ENCODE peak calls at places on chromosomes 13 and 19, in five cellular contexts. F is astrocyte of the spinal cord, V is MM.1S, R is HFF-Myc, C is PC-3. K is an unnamed sample.

GRCh38 chr19:52307275-52307674 is 10.3 kb downstream of the ZNF480 start:
- DNase-seq in F (peak; percentile 43), V (no peak), R (no peak), C (no peak), K (peak; percentile 28)

GRCh38 chr19:40598121-40598917 is 2.9 kb upstream of the LTBP4 start:
- DNase-seq in F (peak; percentile 90), V (peak; percentile 72), R (peak; percentile 73), C (peak; percentile 89), K (peak; percentile 87)

GRCh38 chr13:23928985-23929384 is 31.7 kb upstream of the C1QTNF9B start:
- DNase-seq in F (peak; percentile 79), V (no peak), R (peak; percentile 49), C (peak; percentile 80), K (peak; percentile 88)

GRCh38 chr13:109362606-109363005 is 423.8 kb downstream of the IRS2 start:
- DNase-seq in F (no peak), V (no peak), R (no peak), C (no peak), K (no peak)

GRCh38 chr13:42401376-42401775 is 129.4 kb downstream of the AKAP11 start:
- DNase-seq in F (no peak), V (no peak), R (no peak), C (no peak), K (no peak)

GRCh38 chr19:20103091-20103501 is 25.3 kb downstream of the ZNF90 start:
- DNase-seq in F (no peak), V (no peak), R (no peak), C (no peak), K (no peak)

GRCh38 chr13:99386911-99387788 is 80.0 kb upstream of the GPR183 start:
- DNase-seq in F (no peak), V (peak; percentile 57), R (no peak), C (peak; percentile 55), K (peak; percentile 46)

GRCh38 chr13:110125157-110125556 is 181.8 kb downstream of the COL4A1 start:
- DNase-seq in F (peak; percentile 66), V (no peak), R (no peak), C (no peak), K (no peak)

GRCh38 chr19:15404097-15404779 is 14.6 kb downstream of the AKAP8L start:
- DNase-seq in F (no peak), V (no peak), R (no peak), C (no peak), K (no peak)

GRCh38 chr19:44571830-44572661 is 41.3 kb upstream of the IGSF23 start:
- DNase-seq in F (no peak), V (no peak), R (no peak), C (no peak), K (no peak)

GRCh38 chr13:24605923-24606372 is 74.3 kb upstream of the ATP12A start:
- DNase-seq in F (no peak), V (peak; percentile 45), R (no peak), C (peak; percentile 64), K (peak; percentile 58)

GRCh38 chr13:42075517-42075916 is 27.1 kb downstream of the DGKH start:
- DNase-seq in F (no peak), V (peak; percentile 28), R (no peak), C (no peak), K (no peak)

GRCh38 chr13:91078093-91078679 is 269.3 kb upstream of the MIR17HG start:
- DNase-seq in F (peak; percentile 22), V (peak; percentile 25), R (no peak), C (peak; percentile 21), K (peak; percentile 3)

GRCh38 chr19:12163841-12164240 is 945 bp downstream of the ZNF136 start:
- DNase-seq in F (peak; percentile 22), V (no peak), R (no peak), C (peak; percentile 6), K (peak; percentile 56)

GRCh38 chr19:3034194-3034844 is 5.2 kb upstream of the TLE2 start:
- DNase-seq in F (peak; percentile 23), V (no peak), R (no peak), C (no peak), K (peak; percentile 14)

GRCh38 chr13:20714563-20715339 is 11.3 kb downstream of the IL17D start:
- DNase-seq in F (peak; percentile 95), V (no peak), R (no peak), C (no peak), K (peak; percentile 96)

GRCh38 chr19:30288957-30289735 is 83.0 kb upstream of the ZNF536 start:
- DNase-seq in F (no peak), V (no peak), R (no peak), C (no peak), K (no peak)

GRCh38 chr13:32035701-32036100 is 4.1 kb downstream of the FRY start:
- DNase-seq in F (no peak), V (no peak), R (no peak), C (no peak), K (no peak)

GRCh38 chr19:40612831-40613668 is 11.9 kb downstream of the LTBP4 start:
- DNase-seq in F (peak; percentile 53), V (peak; percentile 64), R (no peak), C (no peak), K (no peak)

GRCh38 chr13:80157261-80157942 is 183.5 kb downstream of the SPRY2 start:
- DNase-seq in F (no peak), V (no peak), R (no peak), C (no peak), K (peak; percentile 69)

GRCh38 chr13:31749929-31750328 is 10.6 kb downstream of the RXFP2 start:
- DNase-seq in F (peak; percentile 90), V (no peak), R (peak; percentile 67), C (peak; percentile 42), K (peak; percentile 98)

GRCh38 chr13:53683146-53683545 is 654.5 kb downstream of the OLFM4 start:
- DNase-seq in F (no peak), V (no peak), R (no peak), C (no peak), K (no peak)

GRCh38 chr13:98482476-98483444 is 94.1 kb downstream of the STK24 start:
- DNase-seq in F (peak; percentile 77), V (no peak), R (no peak), C (no peak), K (peak; percentile 76)

GRCh38 chr13:107866007-107866665 is 349.2 kb downstream of the LIG4 start:
- DNase-seq in F (peak; percentile 52), V (no peak), R (no peak), C (peak; percentile 43), K (peak; percentile 29)

GRCh38 chr13:35210234-35210633 is 266.3 kb downstream of the MAB21L1 start:
- DNase-seq in F (peak; percentile 10), V (no peak), R (no peak), C (peak; percentile 11), K (peak; percentile 35)

GRCh38 chr13:38674208-38674607 is 12.7 kb upstream of the FREM2 start:
- DNase-seq in F (no peak), V (no peak), R (no peak), C (no peak), K (no peak)

GRCh38 chr13:97359181-97360057 is 74.5 kb upstream of the RAP2A start:
- DNase-seq in F (peak; percentile 76), V (peak; percentile 47), R (peak; percentile 50), C (peak; percentile 68), K (peak; percentile 90)

GRCh38 chr13:35349673-35350278 is 126.7 kb downstream of the MAB21L1 start:
- DNase-seq in F (peak; percentile 2), V (no peak), R (no peak), C (peak; percentile 50), K (no peak)

GRCh38 chr13:90623318-90624011 is 724.0 kb upstream of the MIR17HG start:
- DNase-seq in F (no peak), V (peak; percentile 67), R (no peak), C (peak; percentile 53), K (peak; percentile 6)

GRCh38 chr13:76886292-76887061 is at the start of gene KCTD12:
- DNase-seq in F (peak; percentile 86), V (peak; percentile 88), R (peak; percentile 35), C (peak; percentile 67), K (peak; percentile 94)

GRCh38 chr19:46508206-46508605 is 12.5 kb upstream of the PNMA8B start:
- DNase-seq in F (no peak), V (no peak), R (no peak), C (no peak), K (no peak)

GRCh38 chr19:46502891-46503290 is 7.2 kb upstream of the PNMA8B start:
- DNase-seq in F (no peak), V (no peak), R (no peak), C (no peak), K (no peak)

GRCh38 chr19:46499692-46500091 is 4.0 kb upstream of the PNMA8B start:
- DNase-seq in F (no peak), V (no peak), R (no peak), C (no peak), K (no peak)

GRCh38 chr19:46503848-46504453 is 8.3 kb upstream of the PNMA8B start:
- DNase-seq in F (no peak), V (no peak), R (no peak), C (no peak), K (no peak)
- H3K4me3 ChIP-seq in F (no peak overlapping the region), V (no peak overlapping the region), R (no peak overlapping the region), C (no peak overlapping the region), K (no peak overlapping the region)

GRCh38 chr19:18776288-18776594 is 14.9 kb downstream of the COMP start:
- DNase-seq in F (no peak), V (no peak), R (no peak), C (peak; percentile 55), K (peak; percentile 58)
- TF ChIP-seq CTCF in F (peak; percentile 56), V (no peak), R (peak; percentile 45), C (peak; percentile 63), K (peak; percentile 47)

GRCh38 chr13:106352850-106353249 is 182.6 kb downstream of the EFNB2 start:
- DNase-seq in F (no peak), V (no peak), R (no peak), C (no peak), K (no peak)

GRCh38 chr13:106348032-106348431 is 187.4 kb downstream of the EFNB2 start:
- DNase-seq in F (peak; percentile 74), V (no peak), R (no peak), C (peak; percentile 88), K (peak; percentile 51)

GRCh38 chr13:106349080-106349841 is 186.2 kb downstream of the EFNB2 start:
- DNase-seq in F (peak; percentile 77), V (no peak), R (no peak), C (peak; percentile 83), K (no peak)

GRCh38 chr13:106354961-106355360 is 180.5 kb downstream of the EFNB2 start:
- DNase-seq in F (no peak), V (no peak), R (no peak), C (no peak), K (no peak)

DNA sequence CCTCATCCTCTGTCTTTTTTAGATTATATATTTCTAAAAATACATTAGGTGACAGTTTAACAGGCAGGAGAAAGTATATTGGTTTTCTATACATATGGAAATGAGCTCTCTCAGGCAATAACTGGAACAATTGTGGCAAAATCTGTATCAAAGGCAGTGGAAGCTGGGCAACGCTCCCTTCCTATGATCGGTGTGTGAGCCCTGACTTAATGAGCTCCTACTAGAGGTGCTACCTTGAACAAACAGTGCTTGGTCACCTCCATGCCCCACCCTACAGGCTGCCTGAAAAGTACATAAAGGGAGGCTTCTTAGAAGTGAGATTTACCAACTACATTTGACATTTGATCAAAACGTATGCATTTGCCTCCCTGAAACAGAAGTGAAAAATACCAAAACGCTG is 185.3 kb downstream of the EFNB2 start:
- DNase-seq in F (no peak), V (no peak), R (no peak), C (no peak), K (no peak)
- H3K4me3 ChIP-seq in F (no peak overlapping the region), V (no peak overlapping the region), R (no peak overlapping the region), C (no peak overlapping the region), K (no peak overlapping the region)

DNA sequence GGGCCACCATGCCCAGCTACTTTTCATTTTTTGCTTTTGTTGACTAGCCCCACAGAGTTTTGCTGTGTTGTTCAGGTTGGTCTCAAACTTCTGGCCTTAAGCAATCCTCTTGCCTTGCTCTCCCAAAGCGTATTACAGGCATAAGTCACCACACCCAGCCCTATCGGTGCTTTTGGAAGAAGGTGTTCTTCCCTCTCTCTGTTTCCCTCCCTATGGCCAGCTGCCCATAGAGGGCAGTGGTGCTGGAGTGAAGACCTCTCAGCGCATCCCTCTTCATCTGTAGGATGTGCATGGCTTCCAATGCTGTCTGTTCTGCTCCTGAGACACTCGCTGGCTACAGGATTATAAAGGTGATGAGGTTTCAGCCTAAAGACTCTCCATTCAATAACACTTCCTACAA is 1.3 kb upstream of the CD22 start:
- DNase-seq in F (no peak), V (no peak), R (no peak), C (peak; percentile 8), K (no peak)
- TF ChIP-seq CTCF in F (peak; percentile 13), V (peak; percentile 21), R (peak; percentile 41), C (peak; percentile 36), K (no peak)

K was measured in cardiac fibroblast.